ENCODE peak calls at places on chromosomes 5 and 9, in nine cellular contexts. H is IMR-90; Q is CD4-positive, alpha-beta T cell; G is heart left ventricle; W is CD8-positive, alpha-beta T cell; E is colonic mucosa; M is PC-9; A is aorta; X is upper lobe of right lung. J is an unnamed sample. For H3K9me3, the result is how much of the 10 kb centered on the place peaks cover.

GRCh38 chr9:137217276-137218211 is 4.5 kb downstream of the RNF208 start:
- DNase-seq in M (peak), W (no peak), A (no peak), E (peak), H (no peak), G (peak), X (peak), Q (no peak), J (no peak)

GRCh38 chr5:58330781-58331180 is 129.1 kb downstream of the PLK2 start:
- DNase-seq in E (no peak), X (no peak), M (peak), H (no peak), G (no peak), Q (no peak), W (no peak), A (no peak), J (no peak)

GRCh38 chr5:124200381-124200780 is 546.1 kb downstream of the ZNF608 start:
- DNase-seq in H (peak), G (no peak), E (no peak), A (no peak), M (no peak), Q (no peak), W (no peak), X (no peak), J (no peak)

GRCh38 chr5:176402684-176403083 is 13.7 kb downstream of the CLTB start:
- DNase-seq in X (no peak), H (no peak), Q (no peak), E (peak), A (peak), M (peak), W (no peak), G (peak), J (peak)

GRCh38 chr5:36870399-36871040 is 6.0 kb upstream of the NIPBL start:
- DNase-seq in G (no peak), X (no peak), Q (no peak), W (no peak), M (peak), E (no peak), H (peak), A (no peak), J (no peak)

GRCh38 chr5:111530298-111530740 is 18.0 kb upstream of the STARD4 start:
- DNase-seq in G (peak), M (no peak), X (peak), A (peak), Q (peak), H (peak), E (peak), W (peak), J (peak)

GRCh38 chr5:64977779-64978178 is 209.0 kb downstream of the CWC27 start:
- DNase-seq in W (no peak), Q (no peak), E (no peak), M (no peak), A (no peak), X (no peak), G (no peak), H (peak), J (no peak)

GRCh38 chr9:129875687-129876395 is 40.6 kb downstream of the USP20 start:
- DNase-seq in W (no peak), Q (no peak), X (no peak), E (no peak), G (no peak), A (no peak), M (no peak), H (peak), J (no peak)

GRCh38 chr5:91486638-91487037 is 103.5 kb upstream of the ARRDC3 start:
- DNase-seq in Q (no peak), M (no peak), X (no peak), G (no peak), E (no peak), H (peak), W (no peak), A (no peak), J (no peak)

GRCh38 chr5:134141346-134142050 is 27.0 kb downstream of the TCF7 start:
- DNase-seq in M (no peak), X (peak), G (no peak), A (no peak), W (peak), Q (peak), H (no peak), E (no peak), J (peak)

GRCh38 chr5:137072376-137073174 is 426.6 kb downstream of the SPOCK1 start:
- DNase-seq in G (no peak), M (no peak), E (no peak), A (no peak), Q (no peak), H (no peak), X (no peak), W (no peak), J (no peak)

GRCh38 chr5:119397518-119398380 is 41.9 kb downstream of the TNFAIP8 start:
- DNase-seq in A (no peak), W (no peak), H (peak), Q (no peak), G (no peak), E (no peak), M (no peak), X (no peak), J (no peak)

GRCh38 chr5:129322968-129323367 is 137.1 kb upstream of the ADAMTS19 start:
- DNase-seq in A (no peak), H (no peak), G (peak), X (no peak), M (no peak), Q (no peak), E (no peak), W (no peak), J (no peak)

GRCh38 chr5:169728-170094 is 21.6 kb upstream of the LRRC14B start:
- DNase-seq in G (no peak), X (no peak), A (no peak), Q (no peak), H (no peak), M (no peak), E (no peak), W (no peak), J (no peak)

GRCh38 chr5:178347956-178348355 is 115.4 kb upstream of the PHYKPL start:
- DNase-seq in A (peak), W (no peak), G (peak), M (no peak), Q (no peak), E (no peak), H (no peak), X (peak), J (no peak)

GRCh38 chr5:95923918-95924559 is 37.6 kb downstream of the ELL2 start:
- DNase-seq in X (no peak), M (no peak), Q (no peak), W (no peak), E (no peak), A (no peak), H (no peak), G (no peak), J (no peak)

GRCh38 chr5:92163906-92164305 is 780.8 kb upstream of the ARRDC3 start:
- DNase-seq in M (no peak), H (no peak), W (no peak), Q (no peak), A (no peak), X (no peak), G (no peak), E (no peak), J (no peak)

GRCh38 chr5:1998716-1999317 is 116.1 kb upstream of the IRX4 start:
- DNase-seq in A (no peak), Q (no peak), M (no peak), W (no peak), G (no peak), E (no peak), X (no peak), H (no peak), J (no peak)

GRCh38 chr5:34762321-34762871 is 76.6 kb upstream of the TTC23L start:
- DNase-seq in H (peak), M (no peak), G (no peak), X (no peak), W (no peak), A (peak), Q (no peak), E (no peak), J (no peak)

GRCh38 chr5:52725065-52725746 is 62.5 kb upstream of the ITGA1 start:
- DNase-seq in G (no peak), A (no peak), H (peak), Q (peak), X (no peak), M (peak), W (peak), E (peak), J (no peak)

GRCh38 chr5:28499764-28500290 is 1461.4 kb upstream of the CDH9 start:
- DNase-seq in H (no peak), E (no peak), A (no peak), Q (no peak), G (no peak), M (no peak), X (no peak), W (no peak), J (no peak)

GRCh38 chr5:50667079-50667652 is 729 bp downstream of the PARP8 start:
- DNase-seq in A (peak), X (peak), Q (peak), H (peak), G (peak), M (no peak), E (peak), W (no peak), J (peak)

GRCh38 chr5:131607903-131608540 is 27.0 kb downstream of the RAPGEF6 start:
- DNase-seq in H (peak), Q (no peak), M (no peak), E (no peak), X (no peak), A (no peak), G (no peak), W (no peak), J (no peak)

GRCh38 chr9:93134740-93135444 is 841 bp upstream of the NINJ1 start:
- DNase-seq in M (no peak), A (peak), H (peak), X (no peak), W (no peak), E (no peak), Q (no peak), G (no peak), J (peak)

GRCh38 chr5:177447066-177447610 is 524 bp downstream of the PRR7 start:
- DNase-seq in Q (peak), E (peak), M (no peak), H (peak), W (peak), A (peak), G (peak), X (peak), J (peak)

GRCh38 chr9:12191630-12192029 is 501.6 kb upstream of the TYRP1 start:
- DNase-seq in X (no peak), G (no peak), E (no peak), W (no peak), M (no peak), A (no peak), Q (no peak), H (no peak), J (no peak)

GRCh38 chr5:179533024-179533423 is 17.3 kb upstream of the RUFY1 start:
- DNase-seq in M (no peak), E (no peak), X (no peak), W (no peak), A (no peak), Q (no peak), H (no peak), G (no peak), J (no peak)

GRCh38 chr5:150461231-150461630 is 11.7 kb upstream of the RPS14 start:
- DNase-seq in Q (no peak), M (no peak), H (no peak), X (no peak), E (no peak), G (no peak), W (no peak), A (no peak), J (peak)

GRCh38 chr9:123396007-123396511 is 40.1 kb downstream of the CRB2 start:
- DNase-seq in W (no peak), A (no peak), G (no peak), Q (no peak), X (no peak), E (no peak), M (no peak), H (no peak), J (no peak)

GRCh38 chr9:133870598-133871595 is 121.2 kb downstream of the VAV2 start:
- DNase-seq in H (no peak), G (no peak), Q (no peak), X (no peak), A (no peak), M (no peak), W (no peak), E (no peak), J (no peak)

GRCh38 chr9:118829334-118829733 is 539.9 kb downstream of the BRINP1 start:
- DNase-seq in E (no peak), G (no peak), Q (no peak), X (no peak), W (no peak), A (no peak), M (no peak), H (no peak), J (no peak)

GRCh38 chr5:6941635-6942034 is 228.4 kb downstream of the TENT4A start:
- DNase-seq in A (no peak), M (no peak), H (no peak), W (no peak), E (no peak), G (no peak), X (no peak), Q (no peak), J (no peak)

GRCh38 chr9:83675466-83675865 is 32.3 kb downstream of the UBQLN1 start:
- DNase-seq in M (no peak), X (no peak), H (no peak), Q (no peak), G (no peak), A (no peak), W (no peak), E (no peak), J (no peak)

GRCh38 chr9:78158286-78158685 is 77.6 kb upstream of the CEP78 start:
- DNase-seq in Q (no peak), G (no peak), E (no peak), A (no peak), W (no peak), M (no peak), X (no peak), H (no peak), J (no peak)

GRCh38 chr5:29162297-29162696 is 2031.2 kb upstream of the CDH6 start:
- DNase-seq in H (no peak), X (no peak), A (no peak), M (no peak), E (no peak), Q (no peak), W (no peak), G (no peak), J (no peak)

GRCh38 chr9:125889524-125890473 is 142.6 kb downstream of the PBX3 start:
- DNase-seq in Q (peak), G (peak), E (peak), M (no peak), X (peak), H (peak), A (no peak), W (peak), J (peak)

GRCh38 chr5:963673-964531 is 44.7 kb upstream of the NKD2 start:
- DNase-seq in Q (peak), A (peak), G (peak), X (no peak), E (no peak), W (peak), H (peak), M (no peak), J (peak)

GRCh38 chr5:164355267-164355830 is 849.9 kb downstream of the MAT2B start:
- DNase-seq in W (no peak), M (no peak), X (no peak), A (no peak), E (no peak), H (no peak), G (no peak), Q (no peak), J (no peak)

GRCh38 chr5:42015254-42015653 is 90.2 kb downstream of the FBXO4 start:
- DNase-seq in X (no peak), Q (no peak), M (no peak), H (no peak), G (no peak), A (no peak), E (no peak), W (no peak), J (no peak)

DNA sequence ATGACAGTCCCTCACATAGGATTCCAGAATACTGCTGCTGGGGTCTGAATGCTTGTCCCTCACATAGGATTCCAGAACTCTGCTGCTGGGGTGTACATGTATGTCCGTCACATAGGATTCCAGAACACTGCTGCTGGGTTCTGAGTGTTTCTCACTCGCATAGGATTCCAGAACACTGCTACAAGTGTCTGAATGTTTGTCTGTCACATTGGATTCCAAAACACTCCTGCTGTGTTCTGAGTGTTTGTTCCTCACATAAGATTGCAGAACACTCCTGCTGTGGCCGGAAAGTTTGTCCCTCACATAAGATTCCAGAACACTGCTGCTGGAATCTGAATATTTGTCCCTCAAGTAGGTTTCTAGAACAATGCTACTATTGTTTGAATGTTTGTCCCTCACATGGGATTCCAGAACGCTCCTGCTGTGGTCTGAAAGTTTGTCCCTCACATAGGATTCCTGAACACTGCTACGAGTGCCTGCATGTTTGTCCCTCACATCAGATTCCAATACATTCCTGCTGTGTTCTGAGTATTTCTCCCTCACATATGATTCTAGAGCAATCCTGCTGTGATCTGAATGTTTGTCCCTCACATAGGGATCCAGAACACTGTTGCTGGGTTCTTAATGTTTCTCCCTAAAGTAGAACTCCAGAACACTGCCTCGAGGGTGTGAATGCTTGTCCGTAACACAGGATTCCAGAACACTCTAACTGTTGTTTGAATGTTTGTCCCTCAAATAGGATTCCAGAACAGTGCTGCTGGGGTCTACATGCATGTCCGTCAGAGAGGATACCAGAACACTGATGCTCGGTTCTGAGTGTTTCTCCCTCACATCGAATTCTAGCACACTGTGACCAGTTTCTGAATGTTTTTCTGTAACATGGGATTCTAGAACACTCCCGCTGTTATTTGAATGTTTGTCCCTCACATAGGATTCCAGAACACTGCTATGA is 200.4 kb downstream of the FOXD4L6 start:
- DNase-seq in Q (no peak), G (no peak), M (no peak), X (no peak), E (no peak), W (no peak), A (no peak), H (no peak), J (no peak)
- H3K9me3 ChIP-seq in Q (half or more), G (under half), M (under half), X (half or more), E (under half), W (half or more), A (under half), H (half or more), J (half or more)

GRCh38 chr5:112551437-112552018 is 132.5 kb upstream of the EPB41L4A start:
- DNase-seq in Q (no peak), H (peak), G (no peak), E (peak), X (no peak), M (no peak), A (no peak), W (no peak), J (no peak)

GRCh38 chr5:112555691-112556090 is 136.6 kb upstream of the EPB41L4A start:
- DNase-seq in X (no peak), Q (no peak), H (peak), A (no peak), M (no peak), W (no peak), E (no peak), G (no peak), J (no peak)

GRCh38 chr5:112554089-112554977 is 135.3 kb upstream of the EPB41L4A start:
- DNase-seq in H (no peak), Q (no peak), G (no peak), X (no peak), M (no peak), E (no peak), A (no peak), W (no peak), J (no peak)

GRCh38 chr5:112552791-112553190 is 133.7 kb upstream of the EPB41L4A start:
- DNase-seq in E (no peak), X (no peak), Q (no peak), H (no peak), M (no peak), G (no peak), A (no peak), W (no peak), J (no peak)

GRCh38 chr5:112555197-112555596 is 136.1 kb upstream of the EPB41L4A start:
- DNase-seq in W (no peak), A (no peak), Q (no peak), H (no peak), E (no peak), X (no peak), G (no peak), M (no peak), J (no peak)
- H3K27ac ChIP-seq in W (no peak), A (no peak), Q (no peak), H (no peak), E (no peak), X (no peak), G (no peak), M (no peak), J (no peak)

GRCh38 chr9:20504930-20505329 is 117.4 kb downstream of the MLLT3 start:
- DNase-seq in M (no peak), Q (no peak), X (no peak), W (no peak), G (no peak), H (no peak), E (no peak), A (no peak), J (no peak)
- H3K9me3 ChIP-seq in M (under half), Q (under half), X (under half), W (under half), G (under half), H (under half), E (under half), A (under half), J (under half)

GRCh38 chr9:121739971-121740370 is 88.5 kb downstream of the DAB2IP start:
- DNase-seq in W (no peak), E (no peak), A (no peak), Q (no peak), X (no peak), H (no peak), M (no peak), G (no peak), J (no peak)

GRCh38 chr9:121737481-121737931 is 86.1 kb downstream of the DAB2IP start:
- DNase-seq in A (no peak), Q (no peak), E (no peak), G (no peak), X (no peak), W (no peak), H (no peak), M (peak), J (no peak)

GRCh38 chr9:121736964-121737462 is 85.6 kb downstream of the DAB2IP start:
- DNase-seq in X (peak), Q (no peak), M (peak), H (no peak), W (no peak), E (peak), A (peak), G (no peak), J (no peak)

GRCh38 chr9:121738391-121738790 is 87.0 kb downstream of the DAB2IP start:
- DNase-seq in G (no peak), H (no peak), E (no peak), Q (no peak), X (no peak), W (no peak), A (no peak), M (no peak), J (no peak)

DNA sequence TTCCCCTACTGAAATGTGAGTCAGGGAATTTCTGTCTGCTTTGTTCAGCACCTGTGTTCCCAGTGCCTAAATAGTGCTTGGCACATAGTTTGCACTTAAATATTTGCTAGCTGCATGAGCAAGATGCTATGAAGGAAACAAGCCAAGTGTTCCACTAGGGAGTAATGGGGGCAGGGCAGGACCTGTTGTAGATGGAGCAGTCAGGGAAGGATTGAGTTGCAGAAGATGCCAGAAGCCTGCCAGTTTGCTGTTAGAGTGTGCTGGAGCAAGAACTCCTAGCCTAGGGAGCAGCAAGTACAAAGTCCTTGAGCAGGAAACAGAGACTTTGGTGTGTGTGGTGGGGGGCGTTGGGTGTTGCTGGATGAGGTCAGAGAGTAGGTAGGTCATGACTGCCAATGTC is 87.5 kb downstream of the DAB2IP start:
- DNase-seq in G (no peak), H (peak), A (no peak), W (no peak), E (peak), M (no peak), X (no peak), Q (no peak), J (no peak)
- H3K27ac ChIP-seq in G (no peak), H (no peak), A (peak), W (no peak), E (peak), M (no peak), X (no peak), Q (no peak), J (no peak)

GRCh38 chr9:135262248-135262647 is 174.8 kb downstream of the OLFM1 start:
- DNase-seq in H (no peak), A (no peak), E (no peak), X (no peak), M (no peak), G (no peak), Q (no peak), W (no peak), J (no peak)
- H3K9me3 ChIP-seq in H (under half), A (under half), E (under half), X (under half), M (under half), G (under half), Q (under half), W (under half), J (under half)

GRCh38 chr9:36102742-36103495 is 33.6 kb upstream of the GLIPR2 start:
- DNase-seq in E (peak), M (peak), A (peak), H (peak), Q (peak), X (peak), W (peak), G (peak), J (peak)
- H3K27ac ChIP-seq in E (no peak), M (peak), A (no peak), H (peak), Q (no peak), X (no peak), W (no peak), G (no peak), J (peak)